ENCODE peak calls at places on chromosome 21, in seven cellular contexts. I is pulmonary artery endothelial cell; X is dorsolateral prefrontal cortex; L is fibroblast of mammary gland; T is activated CD4-positive, alpha-beta T cell treated with anti-CD3 and anti-CD28 coated beads, Interleukin-2, amount 10 ng/mL, durations not matched to agents 7 days and 5 days; H is iPS-NIHi11; R is SK-N-DZ. V is an unnamed sample.

GRCh38 chr21:17786219-17787181 is 32.7 kb downstream of the C21orf91 start:
- DNase-seq in I (no peak), X (no peak), L (no peak), T (no peak), H (no peak), R (no peak), V (no peak)

GRCh38 chr21:31660134-31660565 is 657 bp downstream of the SOD1 start:
- DNase-seq in I (no peak), X (peak; percentile 39), L (no peak), T (peak; percentile 37), H (no peak), R (peak; percentile 24), V (no peak)

GRCh38 chr21:34822957-34823356 is 154.2 kb downstream of the CLIC6 start:
- DNase-seq in I (no peak), X (no peak), L (peak; percentile 95), T (no peak), H (no peak), R (no peak), V (no peak)

GRCh38 chr21:22224261-22224660 is 1226.1 kb downstream of the NCAM2 start:
- DNase-seq in I (no peak), X (no peak), L (no peak), T (no peak), H (no peak), R (no peak), V (no peak)

GRCh38 chr21:45113543-45113942 is 39.2 kb downstream of the ADARB1 start:
- DNase-seq in I (no peak), X (no peak), L (no peak), T (no peak), H (no peak), R (no peak), V (no peak)

GRCh38 chr21:33976082-33976979 is 60.7 kb upstream of the ATP5PO start:
- DNase-seq in I (no peak), X (no peak), L (peak; percentile 99), T (peak; percentile 59), H (peak; percentile 33), R (no peak), V (peak; percentile 42)

GRCh38 chr21:28283652-28284490 is 708.8 kb downstream of the LTN1 start:
- DNase-seq in I (peak; percentile 93), X (no peak), L (peak; percentile 93), T (no peak), H (no peak), R (peak; percentile 74), V (no peak)

GRCh38 chr21:44555200-44555875 is 3.3 kb downstream of the KRTAP10-3 start:
- DNase-seq in I (no peak), X (no peak), L (no peak), T (no peak), H (no peak), R (no peak), V (no peak)

GRCh38 chr21:45670731-45671130 is 27.2 kb downstream of the PCBP3 start:
- DNase-seq in I (no peak), X (peak; percentile 52), L (no peak), T (no peak), H (no peak), R (no peak), V (no peak)

GRCh38 chr21:27190601-27191000 is 223.7 kb upstream of the ADAMTS5 start:
- DNase-seq in I (no peak), X (no peak), L (peak; percentile 55), T (no peak), H (peak; percentile 7), R (no peak), V (no peak)

GRCh38 chr21:37532868-37533780 is 166.6 kb downstream of the DYRK1A start:
- DNase-seq in I (no peak), X (peak; percentile 23), L (peak; percentile 59), T (no peak), H (peak; percentile 58), R (no peak), V (no peak)

GRCh38 chr21:35995522-35996088 is 64.7 kb downstream of the SETD4 start:
- DNase-seq in I (no peak), X (no peak), L (no peak), T (no peak), H (no peak), R (no peak), V (no peak)

GRCh38 chr21:41141031-41141457 is 26.9 kb upstream of the BACE2 start:
- DNase-seq in I (peak; percentile 56), X (no peak), L (peak; percentile 5), T (no peak), H (no peak), R (no peak), V (no peak)

GRCh38 chr21:28742527-28742926 is 250.2 kb downstream of the LTN1 start:
- DNase-seq in I (peak; percentile 19), X (no peak), L (peak; percentile 74), T (no peak), H (no peak), R (no peak), V (no peak)

GRCh38 chr21:34797202-34797527 is 128.4 kb downstream of the CLIC6 start:
- DNase-seq in I (no peak), X (no peak), L (no peak), T (no peak), H (no peak), R (no peak), V (no peak)

GRCh38 chr21:46191257-46191685 is 7.0 kb upstream of the SPATC1L start:
- DNase-seq in I (no peak), X (no peak), L (peak; percentile 90), T (no peak), H (peak; percentile 4), R (no peak), V (no peak)

GRCh38 chr21:35508389-35508888 is 459.3 kb upstream of the RUNX1 start:
- DNase-seq in I (no peak), X (no peak), L (peak; percentile 96), T (peak; percentile 18), H (peak; percentile 40), R (no peak), V (no peak)

GRCh38 chr21:37257967-37258877 is 8.9 kb downstream of the VPS26C start:
- DNase-seq in I (no peak), X (peak; percentile 76), L (peak; percentile 58), T (peak; percentile 89), H (peak; percentile 64), R (no peak), V (peak; percentile 80)

GRCh38 chr21:38980416-38981319 is 174.9 kb downstream of the ETS2 start:
- DNase-seq in I (no peak), X (no peak), L (no peak), T (no peak), H (no peak), R (no peak), V (no peak)

GRCh38 chr21:46357335-46357604 is 33.3 kb downstream of the PCNT start:
- DNase-seq in I (no peak), X (no peak), L (no peak), T (no peak), H (no peak), R (no peak), V (no peak)